ENCODE peak calls at places on chromosome X, in seven cellular contexts. One of them, this sample, is unnamed.

GRCh38 chrX:53683556-53684414 is 2.7 kb downstream of the HUWE1 start:
- DNase-seq in A549: peak; percentile 99
- DNase-seq in transverse colon: peak; percentile 94
- DNase-seq in ovary: peak; percentile 92
- DNase-seq in tibial nerve: peak; percentile 90
- DNase-seq in stomach: peak; percentile 93
- DNase-seq in GM12878: peak; percentile 95
- DNase-seq in this sample: peak; percentile 94

GRCh38 chrX:37905436-37906147 is 58.2 kb upstream of the DYNLT3 start:
- DNase-seq in tibial nerve: no peak
- DNase-seq in GM12878: no peak
- DNase-seq in transverse colon: no peak
- DNase-seq in ovary: no peak
- DNase-seq in A549: peak; percentile 45
- DNase-seq in stomach: peak; percentile 25
- DNase-seq in this sample: no peak

GRCh38 chrX:133676344-133677122 is 261.2 kb upstream of the GPC4 start:
- DNase-seq in GM12878: no peak
- DNase-seq in tibial nerve: no peak
- DNase-seq in transverse colon: peak; percentile 65
- DNase-seq in stomach: peak; percentile 32
- DNase-seq in A549: no peak
- DNase-seq in ovary: no peak
- DNase-seq in this sample: no peak

GRCh38 chrX:110964761-110965160 is 131.2 kb upstream of the PAK3 start:
- DNase-seq in transverse colon: no peak
- DNase-seq in ovary: no peak
- DNase-seq in stomach: peak; percentile 33
- DNase-seq in GM12878: no peak
- DNase-seq in tibial nerve: no peak
- DNase-seq in A549: no peak
- DNase-seq in this sample: no peak

GRCh38 chrX:10106801-10107200 is 50.0 kb upstream of the CLCN4 start:
- DNase-seq in GM12878: no peak
- DNase-seq in ovary: no peak
- DNase-seq in transverse colon: peak; percentile 46
- DNase-seq in tibial nerve: no peak
- DNase-seq in stomach: no peak
- DNase-seq in A549: no peak
- DNase-seq in this sample: no peak

GRCh38 chrX:50799531-50799961 is 14.4 kb downstream of the SHROOM4 start:
- DNase-seq in tibial nerve: no peak
- DNase-seq in ovary: no peak
- DNase-seq in GM12878: no peak
- DNase-seq in transverse colon: peak; percentile 20
- DNase-seq in stomach: no peak
- DNase-seq in A549: peak; percentile 6
- DNase-seq in this sample: no peak

GRCh38 chrX:112834976-112835375 is 5.7 kb downstream of the AMOT start:
- DNase-seq in tibial nerve: no peak
- DNase-seq in stomach: no peak
- DNase-seq in GM12878: no peak
- DNase-seq in transverse colon: no peak
- DNase-seq in ovary: no peak
- DNase-seq in A549: no peak
- DNase-seq in this sample: no peak

GRCh38 chrX:1485033-1485432 is 32.3 kb upstream of the ASMTL start:
- DNase-seq in stomach: no peak
- DNase-seq in A549: no peak
- DNase-seq in GM12878: no peak
- DNase-seq in ovary: no peak
- DNase-seq in tibial nerve: no peak
- DNase-seq in transverse colon: no peak
- DNase-seq in this sample: no peak

GRCh38 chrX:70026112-70026850 is 23.5 kb downstream of the AWAT2 start:
- DNase-seq in tibial nerve: no peak
- DNase-seq in transverse colon: no peak
- DNase-seq in GM12878: no peak
- DNase-seq in stomach: no peak
- DNase-seq in A549: no peak
- DNase-seq in ovary: no peak
- DNase-seq in this sample: no peak

GRCh38 chrX:63488546-63489373 is 137.6 kb upstream of the SPIN4 start:
- DNase-seq in GM12878: no peak
- DNase-seq in transverse colon: no peak
- DNase-seq in ovary: no peak
- DNase-seq in A549: no peak
- DNase-seq in stomach: no peak
- DNase-seq in tibial nerve: no peak
- DNase-seq in this sample: no peak

GRCh38 chrX:27008486-27008885 is 454.7 kb downstream of the PPP4R3C start:
- DNase-seq in ovary: no peak
- DNase-seq in stomach: no peak
- DNase-seq in tibial nerve: no peak
- DNase-seq in GM12878: no peak
- DNase-seq in A549: no peak
- DNase-seq in transverse colon: no peak
- DNase-seq in this sample: no peak

GRCh38 chrX:108216405-108216804 is 124.8 kb downstream of the ATG4A start:
- DNase-seq in tibial nerve: no peak
- DNase-seq in A549: no peak
- DNase-seq in stomach: no peak
- DNase-seq in ovary: no peak
- DNase-seq in transverse colon: no peak
- DNase-seq in GM12878: no peak
- DNase-seq in this sample: no peak

GRCh38 chrX:50629774-50630173 is 159.1 kb upstream of the DGKK start:
- DNase-seq in ovary: no peak
- DNase-seq in transverse colon: no peak
- DNase-seq in GM12878: no peak
- DNase-seq in A549: no peak
- DNase-seq in stomach: no peak
- DNase-seq in tibial nerve: no peak
- DNase-seq in this sample: no peak

GRCh38 chrX:866441-866990 is 235.9 kb downstream of the SHOX start:
- DNase-seq in tibial nerve: no peak
- DNase-seq in stomach: no peak
- DNase-seq in A549: no peak
- DNase-seq in GM12878: no peak
- DNase-seq in transverse colon: no peak
- DNase-seq in ovary: no peak
- DNase-seq in this sample: no peak

GRCh38 chrX:80556148-80556547 is 135.9 kb downstream of the TENT5D start:
- DNase-seq in ovary: no peak
- DNase-seq in stomach: no peak
- DNase-seq in A549: no peak
- DNase-seq in tibial nerve: no peak
- DNase-seq in transverse colon: no peak
- DNase-seq in GM12878: no peak
- DNase-seq in this sample: no peak
- TF ChIP-seq POLR2A in ovary: no peak
- TF ChIP-seq POLR2A in stomach: no peak
- TF ChIP-seq POLR2A in A549: no peak
- TF ChIP-seq POLR2A in tibial nerve: no peak
- TF ChIP-seq POLR2A in transverse colon: no peak
- TF ChIP-seq POLR2A in GM12878: no peak
- TF ChIP-seq POLR2A in this sample: no peak

GRCh38 chrX:109920325-109920724 is 82.6 kb upstream of the TMEM164 start:
- DNase-seq in ovary: no peak
- DNase-seq in GM12878: no peak
- DNase-seq in tibial nerve: no peak
- DNase-seq in A549: no peak
- DNase-seq in transverse colon: no peak
- DNase-seq in stomach: no peak
- DNase-seq in this sample: no peak
- H3K4me1 ChIP-seq in ovary: no peaks in the 10 kb centered on the region
- H3K4me1 ChIP-seq in GM12878: peaks cover 5% of the 10 kb centered on the region
- H3K4me1 ChIP-seq in tibial nerve: no peaks in the 10 kb centered on the region
- H3K4me1 ChIP-seq in A549: peaks cover 4% of the 10 kb centered on the region
- H3K4me1 ChIP-seq in transverse colon: no peaks in the 10 kb centered on the region
- H3K4me1 ChIP-seq in stomach: no peaks in the 10 kb centered on the region
- H3K4me1 ChIP-seq in this sample: no peaks in the 10 kb centered on the region

GRCh38 chrX:88883205-88883604 is 136.2 kb downstream of the CPXCR1 start:
- DNase-seq in A549: peak; percentile 48
- DNase-seq in GM12878: no peak
- DNase-seq in tibial nerve: no peak
- DNase-seq in stomach: no peak
- DNase-seq in ovary: no peak
- DNase-seq in transverse colon: no peak
- DNase-seq in this sample: no peak
- TF ChIP-seq EP300 in A549: no peak
- TF ChIP-seq EP300 in GM12878: no peak
- TF ChIP-seq EP300 in tibial nerve: no peak
- TF ChIP-seq EP300 in stomach: no peak
- TF ChIP-seq EP300 in ovary: no peak
- TF ChIP-seq EP300 in transverse colon: no peak
- TF ChIP-seq EP300 in this sample: no peak

DNA sequence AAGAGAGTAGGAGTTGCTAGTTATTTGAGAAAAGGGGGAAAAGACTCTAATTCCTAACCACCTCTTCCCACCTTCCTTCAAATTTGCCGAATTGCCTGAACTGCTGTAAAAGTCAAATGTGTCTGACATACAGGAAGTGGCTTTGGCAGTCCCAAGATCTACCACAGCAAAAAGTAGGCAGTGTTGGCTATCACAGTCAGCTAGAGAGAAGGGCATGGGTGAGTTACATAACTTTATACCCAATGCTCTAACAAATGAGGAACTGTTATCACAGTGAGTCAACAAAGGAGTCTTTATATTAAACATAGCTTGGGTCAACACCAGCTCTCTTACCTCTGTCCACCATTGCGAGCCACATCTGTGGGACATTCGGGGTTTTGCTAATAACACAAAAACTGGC is 2.4 kb upstream of the MBNL3 start:
- DNase-seq in GM12878: no peak
- DNase-seq in ovary: no peak
- DNase-seq in transverse colon: peak; percentile 22
- DNase-seq in A549: peak; percentile 6
- DNase-seq in tibial nerve: peak; percentile 9
- DNase-seq in stomach: no peak
- DNase-seq in this sample: peak; percentile 33
- TF ChIP-seq POLR2A in GM12878: no peak
- TF ChIP-seq POLR2A in ovary: no peak
- TF ChIP-seq POLR2A in transverse colon: no peak
- TF ChIP-seq POLR2A in A549: no peak
- TF ChIP-seq POLR2A in tibial nerve: no peak
- TF ChIP-seq POLR2A in stomach: no peak
- TF ChIP-seq POLR2A in this sample: no peak

DNA sequence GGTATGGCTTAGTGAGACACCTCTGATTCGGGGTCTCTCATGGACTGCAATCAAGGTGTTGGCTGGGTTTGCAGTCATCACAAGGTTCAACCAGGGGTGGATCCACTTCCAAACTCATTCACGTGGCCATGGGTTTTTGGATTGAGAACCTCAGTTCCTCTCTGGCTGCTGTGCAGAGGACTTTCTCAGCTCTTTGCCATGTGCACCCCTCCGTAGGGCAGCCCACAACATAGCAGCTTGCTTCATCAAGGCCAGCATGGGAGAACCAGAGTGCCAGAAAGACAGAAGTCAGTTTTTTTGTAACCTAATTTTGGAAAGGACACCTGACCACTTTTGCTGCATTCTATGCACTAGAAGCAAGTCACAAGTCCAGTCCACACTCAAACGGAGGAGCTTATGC is 154.9 kb downstream of the PJA1 start:
- DNase-seq in A549: no peak
- DNase-seq in GM12878: no peak
- DNase-seq in tibial nerve: no peak
- DNase-seq in ovary: no peak
- DNase-seq in stomach: no peak
- DNase-seq in transverse colon: no peak
- DNase-seq in this sample: no peak
- H3K4me1 ChIP-seq in A549: no peaks in the 10 kb centered on the region
- H3K4me1 ChIP-seq in GM12878: no peaks in the 10 kb centered on the region
- H3K4me1 ChIP-seq in tibial nerve: no peaks in the 10 kb centered on the region
- H3K4me1 ChIP-seq in ovary: peaks cover 2% of the 10 kb centered on the region
- H3K4me1 ChIP-seq in stomach: no peaks in the 10 kb centered on the region
- H3K4me1 ChIP-seq in transverse colon: no peaks in the 10 kb centered on the region
- H3K4me1 ChIP-seq in this sample: no peaks in the 10 kb centered on the region